ENCODE peak calls at places on chromosomes 4 and X, in ten cellular contexts. G, E, W, L, Z, K, M, F, N and V are unnamed samples.

GRCh38 chr4:26029512-26030131 is 115.6 kb downstream of the SMIM20 start:
- DNase-seq in G (no peak), E (no peak), W (no peak), L (no peak), Z (peak; percentile 36), K (no peak), M (peak; percentile 64), F (no peak), N (no peak), V (no peak)

GRCh38 chrX:155068165-155068564 is 2.8 kb downstream of the CMC4 start:
- DNase-seq in G (no peak), E (peak; percentile 46), W (peak; percentile 41), L (no peak), Z (no peak), K (no peak), M (no peak), F (no peak), N (no peak), V (no peak)

GRCh38 chr4:4379540-4380087 is 7.3 kb upstream of the NSG1 start:
- DNase-seq in G (no peak), E (no peak), W (no peak), L (no peak), Z (no peak), K (no peak), M (no peak), F (no peak), N (no peak), V (no peak)

GRCh38 chrX:120207009-120207610 is 43.5 kb upstream of the ZBTB33 start:
- DNase-seq in G (no peak), E (no peak), W (no peak), L (no peak), Z (no peak), K (no peak), M (no peak), F (no peak), N (no peak), V (no peak)

GRCh38 chrX:17563515-17563914 is 173.8 kb upstream of the SCML1 start:
- DNase-seq in G (no peak), E (no peak), W (no peak), L (no peak), Z (no peak), K (no peak), M (no peak), F (no peak), N (no peak), V (no peak)

GRCh38 chr4:145347684-145348083 is 134.0 kb upstream of the SMAD1 start:
- DNase-seq in G (no peak), E (no peak), W (no peak), L (no peak), Z (no peak), K (no peak), M (no peak), F (no peak), N (no peak), V (no peak)

GRCh38 chr4:94168321-94168720 is 39.3 kb upstream of the SMARCAD1 start:
- DNase-seq in G (no peak), E (no peak), W (no peak), L (no peak), Z (no peak), K (no peak), M (no peak), F (no peak), N (no peak), V (no peak)

GRCh38 chrX:13346646-13347045 is 26.8 kb upstream of the ATXN3L start:
- DNase-seq in G (no peak), E (no peak), W (no peak), L (no peak), Z (no peak), K (no peak), M (no peak), F (no peak), N (no peak), V (no peak)

GRCh38 chr4:47913858-47914218 is 545 bp downstream of the NFXL1 start:
- DNase-seq in G (peak; percentile 69), E (peak; percentile 13), W (peak; percentile 6), L (no peak), Z (peak; percentile 68), K (no peak), M (peak; percentile 75), F (peak; percentile 42), N (peak; percentile 35), V (no peak)

GRCh38 chr4:158346576-158346975 is 136.3 kb downstream of the TMEM144 start:
- DNase-seq in G (no peak), E (no peak), W (no peak), L (no peak), Z (no peak), K (no peak), M (no peak), F (no peak), N (no peak), V (no peak)

GRCh38 chr4:45482346-45482745 is 641.5 kb downstream of the GABRG1 start:
- DNase-seq in G (no peak), E (no peak), W (no peak), L (no peak), Z (no peak), K (no peak), M (no peak), F (no peak), N (no peak), V (no peak)

DNA sequence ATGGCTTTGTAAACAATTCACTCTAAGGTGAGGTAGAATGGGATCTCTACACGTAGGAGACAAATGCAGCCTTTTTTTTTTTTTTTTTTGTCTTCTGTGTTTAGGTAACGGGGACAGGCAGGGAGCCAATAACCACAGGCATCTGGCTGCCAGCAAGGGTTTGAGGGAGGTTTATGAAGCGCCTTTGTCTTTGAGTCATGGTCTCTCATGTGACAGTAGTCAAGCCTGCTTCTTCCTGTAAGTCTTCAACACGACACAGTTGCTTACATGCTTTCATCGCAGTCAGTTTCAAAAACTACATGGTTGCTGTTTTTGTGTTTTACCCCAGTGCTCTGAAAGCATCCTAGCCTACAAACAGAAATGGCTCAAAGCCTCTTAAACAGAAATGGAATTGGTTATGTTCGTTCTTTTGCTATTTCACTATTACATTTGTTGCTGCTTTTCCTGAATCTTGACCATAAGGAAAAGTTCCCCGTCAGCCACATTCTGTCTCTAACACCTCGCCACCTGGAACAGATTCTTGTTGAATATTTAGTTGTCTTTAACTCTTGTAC is 127.8 kb upstream of the METTL14 start:
- DNase-seq in G (no peak), E (no peak), W (no peak), L (no peak), Z (no peak), K (no peak), M (no peak), F (no peak), N (no peak), V (no peak)
- TF ChIP-seq EP300 in G (no peak), E (no peak), W (no peak), L (no peak), Z (no peak), K (no peak), M (no peak), F (no peak), N (no peak), V (no peak)

GRCh38 chr4:2332976-2333319 is 71.0 kb upstream of the MXD4 start:
- DNase-seq in G (no peak), E (no peak), W (no peak), L (no peak), Z (no peak), K (peak; percentile 21), M (no peak), F (no peak), N (no peak), V (no peak)

GRCh38 chr4:2332201-2332975 is 70.5 kb upstream of the MXD4 start:
- DNase-seq in G (no peak), E (no peak), W (no peak), L (no peak), Z (no peak), K (peak; percentile 55), M (no peak), F (no peak), N (no peak), V (no peak)

GRCh38 chr4:2333916-2334644 is 72.2 kb upstream of the MXD4 start:
- DNase-seq in G (no peak), E (no peak), W (no peak), L (no peak), Z (no peak), K (peak; percentile 34), M (no peak), F (no peak), N (peak; percentile 5), V (no peak)

GRCh38 chr4:2334826-2335728 is 73.2 kb upstream of the MXD4 start:
- DNase-seq in G (peak; percentile 61), E (no peak), W (no peak), L (no peak), Z (no peak), K (peak; percentile 50), M (no peak), F (no peak), N (no peak), V (no peak)

DNA sequence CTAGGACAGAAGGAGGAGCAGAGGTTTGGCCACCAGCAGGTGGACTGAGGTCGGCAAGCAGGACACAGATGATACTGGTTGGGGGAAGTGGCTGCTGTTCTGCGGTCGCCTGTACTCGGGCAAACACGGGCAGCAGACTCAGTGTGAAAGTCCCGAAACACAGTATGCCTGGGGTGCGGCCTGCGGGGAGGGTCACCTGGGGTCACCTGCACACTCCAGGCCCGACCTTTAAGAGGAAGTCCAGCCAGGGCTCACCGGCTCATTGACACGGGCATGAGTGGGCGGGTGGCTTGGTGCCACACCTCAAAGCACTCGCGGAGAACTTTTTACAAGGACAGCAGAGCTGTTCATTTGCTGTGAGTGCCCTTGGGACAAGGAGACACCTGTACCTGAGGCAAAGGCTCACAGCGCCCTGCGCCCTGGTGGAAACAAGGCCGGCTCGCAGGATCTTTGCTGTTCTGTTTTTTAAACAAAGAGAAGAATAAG is 71.5 kb upstream of the MXD4 start:
- DNase-seq in G (no peak), E (no peak), W (no peak), L (peak; percentile 16), Z (no peak), K (peak; percentile 62), M (no peak), F (peak; percentile 76), N (peak; percentile 7), V (no peak)
- TF ChIP-seq EP300 in G (no peak), E (no peak), W (no peak), L (no peak), Z (no peak), K (no peak), M (no peak), F (no peak), N (no peak), V (no peak)

GRCh38 chrX:116379854-116380253 is 56.6 kb upstream of the SLC6A14 start:
- DNase-seq in G (no peak), E (no peak), W (no peak), L (no peak), Z (no peak), K (no peak), M (no peak), F (no peak), N (no peak), V (peak; percentile 16)
- TF ChIP-seq EP300 in G (no peak), E (no peak), W (no peak), L (no peak), Z (no peak), K (no peak), M (no peak), F (no peak), N (no peak), V (no peak)

DNA sequence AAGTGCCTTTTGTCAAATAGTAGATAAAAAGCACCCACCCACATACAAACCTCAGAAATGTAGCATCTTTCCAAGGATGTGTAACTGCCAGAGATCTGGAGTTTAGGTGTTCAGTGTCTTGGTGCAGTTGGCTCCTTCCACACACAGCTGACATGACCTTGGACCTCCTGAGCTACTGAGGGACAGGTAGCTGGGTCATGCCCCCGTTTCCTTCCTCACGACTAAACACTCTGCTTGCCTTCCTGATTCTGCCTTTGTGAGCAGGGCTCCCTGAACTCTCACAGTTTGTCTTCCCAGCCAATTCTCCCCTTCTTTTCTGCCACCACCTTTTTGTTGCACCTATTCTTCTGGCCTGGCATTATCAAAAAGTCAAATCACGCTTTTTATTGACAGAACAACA is 10.2 kb upstream of the RUFY3 start:
- DNase-seq in G (no peak), E (no peak), W (no peak), L (no peak), Z (no peak), K (no peak), M (no peak), F (no peak), N (no peak), V (no peak)
- TF ChIP-seq EP300 in G (no peak), E (no peak), W (no peak), L (no peak), Z (no peak), K (no peak), M (no peak), F (no peak), N (no peak), V (no peak)